ENCODE peak calls at places on chromosomes 13 and 19, in five cellular contexts. O is AG09319, Q is GM12864, D is progenitor cell of endocrine pancreas, M is neural crest cell. S is an unnamed sample.

GRCh38 chr19:18629166-18630088 is 7.4 kb upstream of the KLHL26 start:
- DNase-seq in O (no peak), Q (no peak), D (no peak), M (no peak), S (no peak)

GRCh38 chr19:38039966-38040365 is 133.0 kb downstream of the SIPA1L3 start:
- DNase-seq in O (no peak), Q (no peak), D (no peak), M (no peak), S (no peak)

GRCh38 chr19:18790566-18791314 is at the start of gene COMP:
- DNase-seq in O (no peak), Q (no peak), D (no peak), M (no peak), S (no peak)

GRCh38 chr13:37383066-37383465 is 215.5 kb downstream of the POSTN start:
- DNase-seq in O (no peak), Q (no peak), D (no peak), M (no peak), S (no peak)

GRCh38 chr19:7918615-7919421 is 1.3 kb upstream of the SNAPC2 start:
- DNase-seq in O (no peak), Q (no peak), D (no peak), M (no peak), S (peak)

GRCh38 chr19:17576758-17577532 is 21.5 kb downstream of the COLGALT1 start:
- DNase-seq in O (no peak), Q (no peak), D (peak), M (peak), S (no peak)

GRCh38 chr13:73828811-73829210 is 305.4 kb downstream of the KLF12 start:
- DNase-seq in O (no peak), Q (no peak), D (no peak), M (no peak), S (no peak)

GRCh38 chr19:45140144-45140503 is 20.7 kb downstream of the NKPD1 start:
- DNase-seq in O (no peak), Q (no peak), D (no peak), M (no peak), S (no peak)

GRCh38 chr13:37492741-37493514 is 105.6 kb downstream of the POSTN start:
- DNase-seq in O (no peak), Q (no peak), D (no peak), M (no peak), S (no peak)

GRCh38 chr13:57629391-57629804 is 2.1 kb upstream of the PCDH17 start:
- DNase-seq in O (no peak), Q (no peak), D (no peak), M (peak), S (peak)

GRCh38 chr19:39223703-39224279 is 19.7 kb upstream of the SYCN start:
- DNase-seq in O (no peak), Q (no peak), D (no peak), M (no peak), S (peak)

GRCh38 chr13:109226631-109227030 is 559.8 kb downstream of the IRS2 start:
- DNase-seq in O (no peak), Q (no peak), D (no peak), M (no peak), S (no peak)

GRCh38 chr19:12665281-12665573 is 1.3 kb downstream of the MAN2B1 start:
- DNase-seq in O (no peak), Q (peak), D (no peak), M (no peak), S (no peak)

GRCh38 chr19:39362682-39363657 is 20.7 kb downstream of the SAMD4B start:
- DNase-seq in O (no peak), Q (no peak), D (no peak), M (no peak), S (no peak)

GRCh38 chr13:40682449-40683240 is 16.2 kb upstream of the FOXO1 start:
- DNase-seq in O (no peak), Q (no peak), D (no peak), M (no peak), S (no peak)

GRCh38 chr19:48419158-48419920 is 25.9 kb downstream of the GRIN2D start:
- DNase-seq in O (no peak), Q (no peak), D (no peak), M (peak), S (no peak)

GRCh38 chr13:97274782-97275252 is 52.7 kb downstream of the MBNL2 start:
- DNase-seq in O (no peak), Q (no peak), D (no peak), M (no peak), S (no peak)

GRCh38 chr13:42747399-42747873 is 33.9 kb upstream of the FAM216B start:
- DNase-seq in O (peak), Q (no peak), D (no peak), M (no peak), S (no peak)

GRCh38 chr13:67619987-67620386 is 389.9 kb upstream of the PCDH9 start:
- DNase-seq in O (no peak), Q (no peak), D (no peak), M (no peak), S (no peak)

GRCh38 chr13:24153979-24154378 is 6.5 kb upstream of the SPATA13 start:
- DNase-seq in O (no peak), Q (no peak), D (no peak), M (no peak), S (no peak)

GRCh38 chr13:25732146-25732865 is 319.5 kb downstream of the SHISA2 start:
- DNase-seq in O (no peak), Q (no peak), D (no peak), M (no peak), S (no peak)

GRCh38 chr13:40517486-40518311 is 148.7 kb downstream of the FOXO1 start:
- DNase-seq in O (no peak), Q (peak), D (no peak), M (no peak), S (no peak)

GRCh38 chr13:79741006-79741405 is 260.1 kb downstream of the NDFIP2 start:
- DNase-seq in O (no peak), Q (no peak), D (no peak), M (no peak), S (no peak)

GRCh38 chr19:48913114-48913513 is 13.0 kb downstream of the NUCB1 start:
- DNase-seq in O (no peak), Q (no peak), D (no peak), M (no peak), S (no peak)

GRCh38 chr19:43684326-43684725 is 14.4 kb upstream of the PLAUR start:
- DNase-seq in O (no peak), Q (no peak), D (no peak), M (no peak), S (no peak)

GRCh38 chr13:101919541-101920306 is 467.2 kb downstream of the ITGBL1 start:
- DNase-seq in O (no peak), Q (no peak), D (peak), M (peak), S (no peak)

GRCh38 chr13:72638059-72638815 is 89.2 kb downstream of the MZT1 start:
- DNase-seq in O (no peak), Q (no peak), D (no peak), M (no peak), S (no peak)

GRCh38 chr19:17234911-17235617 is 9.0 kb downstream of the OCEL1 start:
- DNase-seq in O (no peak), Q (no peak), D (no peak), M (peak), S (no peak)

GRCh38 chr13:58960909-58961308 is 1202.8 kb downstream of the DIAPH3 start:
- DNase-seq in O (no peak), Q (no peak), D (no peak), M (no peak), S (no peak)

GRCh38 chr19:42206871-42207755 is 10.4 kb downstream of the DEDD2 start:
- DNase-seq in O (no peak), Q (no peak), D (no peak), M (no peak), S (no peak)

GRCh38 chr19:2798733-2799132 is 13.4 kb downstream of the THOP1 start:
- DNase-seq in O (no peak), Q (no peak), D (no peak), M (no peak), S (no peak)

GRCh38 chr19:50646074-50646807 is 3.0 kb upstream of the C19orf81 start:
- DNase-seq in O (no peak), Q (no peak), D (no peak), M (no peak), S (no peak)

GRCh38 chr13:41402695-41403511 is 54.4 kb upstream of the RGCC start:
- DNase-seq in O (no peak), Q (no peak), D (no peak), M (no peak), S (no peak)

GRCh38 chr13:45456196-45456972 is 8.4 kb upstream of the COG3 start:
- DNase-seq in O (no peak), Q (no peak), D (no peak), M (no peak), S (no peak)

GRCh38 chr13:46232281-46232680 is 20.6 kb downstream of the LRRC63 start:
- DNase-seq in O (no peak), Q (no peak), D (no peak), M (no peak), S (no peak)

GRCh38 chr19:5451494-5451893 is 3.7 kb upstream of the ZNRF4 start:
- DNase-seq in O (no peak), Q (no peak), D (no peak), M (no peak), S (no peak)

GRCh38 chr13:23570931-23571330 is 719 bp downstream of the TNFRSF19 start:
- DNase-seq in O (no peak), Q (no peak), D (no peak), M (no peak), S (no peak)

GRCh38 chr13:99277629-99278028 is 19.4 kb upstream of the GPR18 start:
- DNase-seq in O (no peak), Q (no peak), D (no peak), M (no peak), S (no peak)

GRCh38 chr13:99272481-99272880 is 14.3 kb upstream of the GPR18 start:
- DNase-seq in O (no peak), Q (no peak), D (no peak), M (no peak), S (no peak)

GRCh38 chr13:99276706-99277105 is 18.5 kb upstream of the GPR18 start:
- DNase-seq in O (no peak), Q (no peak), D (no peak), M (no peak), S (no peak)

GRCh38 chr13:99273128-99273527 is 14.9 kb upstream of the GPR18 start:
- DNase-seq in O (no peak), Q (no peak), D (no peak), M (no peak), S (no peak)

GRCh38 chr13:99275093-99275469 is 16.9 kb upstream of the GPR18 start:
- DNase-seq in O (no peak), Q (no peak), D (no peak), M (no peak), S (no peak)
- TF ChIP-seq CTCF in O (no peak), Q (no peak), D (no peak), M (no peak), S (no peak)

DNA sequence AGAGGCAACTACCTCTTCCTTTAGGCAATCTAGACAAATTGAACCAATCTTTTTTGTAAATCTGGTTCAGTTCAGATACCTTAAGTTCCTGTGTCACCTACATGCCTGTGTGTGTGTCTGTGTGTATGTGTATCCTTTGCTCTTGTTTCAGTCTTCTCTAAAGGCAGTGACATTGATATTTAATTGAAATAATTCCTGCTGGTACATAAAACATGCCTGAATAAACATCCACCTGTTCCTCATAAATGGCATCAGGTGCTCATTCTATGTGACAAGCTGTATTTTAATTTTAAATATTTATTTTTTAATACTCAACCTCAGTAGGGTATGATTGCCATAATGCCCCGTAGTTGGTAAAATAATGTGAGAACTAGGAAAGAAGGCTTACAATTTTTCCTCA is 1606.4 kb upstream of the PRR20A start:
- DNase-seq in O (no peak), Q (no peak), D (no peak), M (no peak), S (no peak)
- TF ChIP-seq CTCF in O (no peak), Q (no peak), D (no peak), M (no peak), S (no peak)

GRCh38 chr13:38684714-38685113 is 2.2 kb upstream of the FREM2 start:
- DNase-seq in O (no peak), Q (no peak), D (no peak), M (no peak), S (no peak)

GRCh38 chr13:38688674-38689073 is 1.8 kb downstream of the FREM2 start:
- DNase-seq in O (no peak), Q (no peak), D (no peak), M (no peak), S (peak)

GRCh38 chr13:38687246-38688229 is 661 bp downstream of the FREM2 start:
- DNase-seq in O (no peak), Q (no peak), D (peak), M (peak), S (peak)

GRCh38 chr13:38686635-38687245 is at the start of gene FREM2:
- DNase-seq in O (no peak), Q (no peak), D (peak), M (peak), S (peak)

DNA sequence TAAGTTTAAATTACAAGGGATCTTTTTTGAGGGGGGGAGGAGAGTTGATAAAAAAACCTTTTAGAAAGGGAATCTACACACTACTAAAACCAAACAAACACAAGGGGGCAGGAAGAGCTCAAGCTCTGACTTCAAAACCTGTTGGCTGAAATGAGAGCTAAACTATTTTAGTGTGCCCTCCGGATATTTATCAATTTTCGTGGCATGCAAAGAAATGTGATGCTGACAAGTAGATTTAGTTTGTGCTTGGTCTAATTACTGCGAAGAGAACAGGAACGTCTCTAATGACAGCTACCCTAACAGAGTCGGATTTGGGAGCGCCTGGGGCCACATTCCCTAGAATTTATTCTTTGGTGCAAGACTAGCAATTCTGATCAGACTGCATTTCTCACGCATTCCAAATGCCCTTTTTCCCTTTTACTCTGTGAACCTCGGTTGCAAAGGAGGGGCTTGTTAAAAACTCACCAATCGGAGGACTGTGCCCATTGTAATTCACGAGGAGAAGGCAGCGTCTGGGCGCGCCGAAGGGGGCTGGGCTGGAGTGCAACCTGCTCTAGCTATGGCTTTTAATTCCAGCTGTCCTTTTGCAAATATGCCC is 804 bp upstream of the FREM2 start:
- DNase-seq in O (no peak), Q (no peak), D (peak), M (no peak), S (peak)
- TF ChIP-seq CTCF in O (peak), Q (peak), D (peak), M (peak), S (peak)

GRCh38 chr19:29084266-29084665 is 128.7 kb downstream of the UQCRFS1 start:
- DNase-seq in O (no peak), Q (no peak), D (peak), M (peak), S (no peak)
- TF ChIP-seq CTCF in O (peak), Q (peak), D (peak), M (peak), S (peak)

GRCh38 chr19:46514589-46515289 is 19.1 kb upstream of the PNMA8B start:
- DNase-seq in O (no peak), Q (no peak), D (no peak), M (no peak), S (no peak)
- TF ChIP-seq CTCF in O (no peak), Q (no peak), D (no peak), M (no peak), S (no peak)

GRCh38 chr13:49097374-49097773 is 121.7 kb downstream of the FNDC3A start:
- DNase-seq in O (peak), Q (no peak), D (no peak), M (no peak), S (no peak)

GRCh38 chr13:49098198-49098597 is 121.9 kb upstream of the MLNR start:
- DNase-seq in O (peak), Q (no peak), D (no peak), M (no peak), S (no peak)

GRCh38 chr13:49099513-49099877 is 120.6 kb upstream of the MLNR start:
- DNase-seq in O (no peak), Q (no peak), D (no peak), M (no peak), S (no peak)

GRCh38 chr13:49100637-49101570 is 119.2 kb upstream of the MLNR start:
- DNase-seq in O (no peak), Q (no peak), D (no peak), M (no peak), S (no peak)

DNA sequence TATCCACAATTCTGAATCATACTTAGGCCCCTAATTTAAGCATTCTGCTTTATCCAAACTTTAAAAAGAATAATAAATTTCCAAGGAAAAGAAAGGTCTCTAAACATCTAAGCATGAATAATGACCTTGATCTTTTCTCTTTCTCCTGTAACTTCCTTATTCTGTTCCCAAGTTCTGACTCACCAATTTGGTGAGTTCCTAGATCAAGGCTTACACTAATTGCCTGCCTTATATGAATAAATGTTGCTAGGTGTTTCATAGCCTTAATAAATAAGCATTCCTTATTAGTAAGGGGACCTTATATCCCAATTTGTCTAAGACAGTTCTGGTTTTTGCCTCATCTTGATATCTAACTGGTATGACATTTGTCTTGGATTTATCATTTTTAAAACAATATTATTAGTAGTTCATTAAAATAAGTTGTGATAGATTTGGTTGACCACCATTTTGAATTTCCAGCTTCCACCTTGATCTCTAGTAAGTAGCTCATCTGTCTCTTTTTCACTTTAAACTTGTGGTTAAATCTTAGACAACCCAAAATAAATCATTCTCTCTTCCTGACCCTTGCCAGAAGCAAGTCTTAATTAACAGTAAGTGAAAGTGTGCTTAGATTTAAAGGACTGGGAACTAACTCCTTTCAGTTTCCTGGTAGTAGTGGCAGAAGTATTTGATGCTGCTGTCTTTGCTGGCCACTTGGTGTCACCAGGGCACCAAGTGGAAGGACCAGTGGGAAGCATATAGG is 121.2 kb upstream of the MLNR start:
- DNase-seq in O (no peak), Q (no peak), D (no peak), M (no peak), S (no peak)
- TF ChIP-seq CTCF in O (peak), Q (peak), D (peak), M (peak), S (no peak)

DNA sequence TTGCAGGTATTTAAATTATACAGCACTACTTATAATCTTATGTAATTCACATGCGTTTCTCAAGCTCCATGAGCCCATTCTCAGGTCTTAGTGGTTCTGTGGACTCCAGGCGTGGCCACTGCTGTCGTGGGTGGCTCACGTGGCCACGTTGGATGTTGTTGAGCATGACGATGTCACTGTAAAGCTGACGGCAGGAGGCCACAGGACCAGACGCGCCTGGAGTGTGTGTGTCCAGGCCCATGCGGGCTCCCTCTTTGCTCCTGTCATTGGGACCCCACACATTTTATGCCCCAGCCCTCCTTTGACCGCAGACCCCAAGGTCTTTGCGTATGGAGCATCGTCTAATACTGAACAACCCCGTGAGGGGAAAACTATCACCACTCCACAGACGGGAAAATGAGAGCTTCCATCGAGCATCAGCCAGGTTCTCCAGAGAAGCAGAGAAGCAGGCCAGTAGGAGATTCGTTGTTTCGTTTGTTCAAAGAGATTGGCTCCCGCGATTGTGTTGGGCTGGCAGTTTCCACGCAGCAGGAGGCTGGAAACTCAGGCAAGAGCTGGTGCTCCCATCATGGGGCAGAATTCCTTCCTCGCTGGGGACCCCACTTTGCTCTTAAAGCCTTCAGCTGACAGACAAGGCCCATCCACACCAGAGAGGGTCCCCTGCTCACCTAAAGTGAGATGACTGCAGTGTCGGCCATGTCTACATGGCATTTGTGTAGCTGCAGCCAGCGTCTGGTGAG is 129.3 kb upstream of the SPACA7 start:
- DNase-seq in O (no peak), Q (no peak), D (no peak), M (no peak), S (no peak)
- TF ChIP-seq CTCF in O (no peak), Q (no peak), D (no peak), M (no peak), S (no peak)

S was measured in mesothelial cell of epicardium.